ENCODE peak calls at places on chromosome 20, in six cellular contexts. M, G, U, H, V and T are unnamed samples.

GRCh38 chr20:3408251-3408637 is 775 bp upstream of the DNAAF9 start:
- DNase-seq in U (no peak), V (no peak), G (no peak), H (no peak), M (no peak), T (no peak)

GRCh38 chr20:50717974-50718761 is 13.2 kb upstream of the PARD6B start:
- DNase-seq in M (no peak), H (no peak), U (no peak), G (no peak), V (no peak), T (no peak)

GRCh38 chr20:41654884-41655283 is 36.7 kb upstream of the CHD6 start:
- DNase-seq in H (no peak), V (peak; percentile 23), G (peak; percentile 63), U (no peak), M (no peak), T (no peak)

GRCh38 chr20:1808101-1808500 is 87.1 kb upstream of the SIRPA start:
- DNase-seq in H (no peak), M (no peak), U (no peak), V (no peak), G (no peak), T (no peak)

GRCh38 chr20:22339091-22339881 is 245.1 kb downstream of the FOXA2 start:
- DNase-seq in H (no peak), G (no peak), M (peak; percentile 56), V (peak; percentile 88), U (peak; percentile 67), T (peak; percentile 70)

GRCh38 chr20:22744341-22745193 is 160.2 kb upstream of the FOXA2 start:
- DNase-seq in M (no peak), V (peak; percentile 33), H (no peak), U (no peak), G (no peak), T (no peak)

GRCh38 chr20:4160761-4161305 is 145.5 kb upstream of the RNF24 start:
- DNase-seq in V (peak; percentile 43), M (no peak), H (no peak), U (peak; percentile 68), G (no peak), T (no peak)

GRCh38 chr20:9926007-9926406 is 87.1 kb upstream of the PAK5 start:
- DNase-seq in G (no peak), H (no peak), U (no peak), M (no peak), V (no peak), T (no peak)

GRCh38 chr20:38727602-38728236 is 3.4 kb downstream of the SLC32A1 start:
- DNase-seq in H (no peak), G (no peak), V (no peak), U (no peak), M (no peak), T (no peak)

GRCh38 chr20:64226686-64227576 is 28.6 kb upstream of the PCMTD2 start:
- DNase-seq in U (no peak), M (no peak), H (no peak), G (no peak), V (no peak), T (no peak)

GRCh38 chr20:24686156-24686555 is 216.7 kb downstream of the SYNDIG1 start:
- DNase-seq in V (no peak), H (peak; percentile 13), M (no peak), U (no peak), G (no peak), T (no peak)

GRCh38 chr20:3250091-3250504 is 11.1 kb upstream of the SLC4A11 start:
- DNase-seq in M (no peak), H (no peak), G (peak; percentile 90), U (peak; percentile 19), V (no peak), T (no peak)